ENCODE peak calls at places on chromosomes 6 and 20, in seven cellular contexts. B is spleen, Z is neural progenitor cell, J is GM23338, Y is choroid plexus epithelial cell, V is HCT116, K is heart right ventricle. X is an unnamed sample.

GRCh38 chr6:116483616-116484015 is 22.4 kb downstream of the CALHM6 start:
- DNase-seq in Z (no peak), K (no peak), V (no peak), B (no peak), Y (no peak), J (no peak), X (no peak)

GRCh38 chr20:54526801-54527200 is 51.4 kb downstream of the DOK5 start:
- DNase-seq in V (no peak), K (no peak), B (no peak), Y (no peak), Z (no peak), J (no peak), X (no peak)

GRCh38 chr6:44381739-44382138 is 5.8 kb upstream of the CDC5L start:
- DNase-seq in J (no peak), Z (no peak), Y (peak), V (no peak), B (no peak), K (no peak), X (no peak)

GRCh38 chr6:49915035-49915434 is 48.7 kb upstream of the CRISP1 start:
- DNase-seq in Z (peak), K (no peak), V (no peak), Y (no peak), B (no peak), J (no peak), X (no peak)

GRCh38 chr6:85612690-85613474 is 19.2 kb upstream of the SNX14 start:
- DNase-seq in B (no peak), J (no peak), Z (no peak), Y (no peak), K (no peak), V (no peak), X (no peak)

GRCh38 chr6:105587349-105588115 is 184.7 kb upstream of the PREP start:
- DNase-seq in B (no peak), V (no peak), J (no peak), Y (no peak), Z (no peak), K (no peak), X (no peak)

GRCh38 chr20:22232923-22233322 is 351.4 kb downstream of the FOXA2 start:
- DNase-seq in Z (no peak), K (no peak), J (no peak), Y (no peak), V (no peak), B (no peak), X (no peak)

GRCh38 chr20:1456300-1456699 is 10.3 kb downstream of the NSFL1C start:
- DNase-seq in V (no peak), Y (peak), J (no peak), Z (no peak), B (no peak), K (no peak), X (peak)

GRCh38 chr6:9711313-9711712 is 703.6 kb downstream of the TFAP2A start:
- DNase-seq in Z (no peak), V (no peak), J (no peak), Y (peak), K (no peak), B (no peak), X (no peak)

GRCh38 chr6:11815231-11815630 is 36.6 kb upstream of the ADTRP start:
- DNase-seq in Z (no peak), B (no peak), J (no peak), Y (peak), K (no peak), V (no peak), X (peak)

GRCh38 chr6:35948725-35949124 is 27.8 kb upstream of the SRPK1 start:
- DNase-seq in Z (peak), B (no peak), K (no peak), Y (peak), V (peak), J (peak), X (peak)

GRCh38 chr20:53785320-53785719 is 191.7 kb upstream of the ZNF217 start:
- DNase-seq in V (no peak), J (no peak), Z (no peak), Y (no peak), K (no peak), B (no peak), X (no peak)

GRCh38 chr20:33232486-33233072 is 3.2 kb upstream of the BPIFA1 start:
- DNase-seq in J (no peak), B (no peak), K (no peak), V (no peak), Y (no peak), Z (no peak), X (no peak)

GRCh38 chr6:135814043-135814442 is 37.5 kb upstream of the PDE7B start:
- DNase-seq in Z (no peak), Y (no peak), B (no peak), K (no peak), J (no peak), V (no peak), X (no peak)

DNA sequence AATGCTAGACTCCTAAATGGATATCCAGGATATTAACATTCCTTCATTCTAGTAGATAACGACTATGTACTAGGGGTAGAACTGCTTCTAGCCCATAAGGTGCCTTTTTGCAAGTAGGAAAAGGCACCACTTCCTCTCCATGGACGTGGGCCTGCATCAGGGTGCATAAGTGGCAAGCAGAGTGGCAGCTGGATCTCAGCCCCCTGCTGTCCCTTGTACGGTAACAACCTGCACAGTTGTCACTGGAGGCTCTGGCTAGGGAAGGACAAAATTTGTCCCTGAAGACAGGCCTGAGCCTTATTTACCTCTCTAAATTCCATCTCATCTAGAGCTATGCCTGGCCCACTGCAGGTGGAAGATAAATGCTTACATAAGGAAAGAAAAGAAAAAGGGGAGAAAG is 42.5 kb upstream of the SAYSD1 start:
- DNase-seq in Y (no peak), V (no peak), J (no peak), B (no peak), Z (no peak), K (no peak), X (no peak)
- TF ChIP-seq CTCF in Y (no peak), V (no peak), J (no peak), B (no peak), Z (no peak), K (no peak), X (no peak)

DNA sequence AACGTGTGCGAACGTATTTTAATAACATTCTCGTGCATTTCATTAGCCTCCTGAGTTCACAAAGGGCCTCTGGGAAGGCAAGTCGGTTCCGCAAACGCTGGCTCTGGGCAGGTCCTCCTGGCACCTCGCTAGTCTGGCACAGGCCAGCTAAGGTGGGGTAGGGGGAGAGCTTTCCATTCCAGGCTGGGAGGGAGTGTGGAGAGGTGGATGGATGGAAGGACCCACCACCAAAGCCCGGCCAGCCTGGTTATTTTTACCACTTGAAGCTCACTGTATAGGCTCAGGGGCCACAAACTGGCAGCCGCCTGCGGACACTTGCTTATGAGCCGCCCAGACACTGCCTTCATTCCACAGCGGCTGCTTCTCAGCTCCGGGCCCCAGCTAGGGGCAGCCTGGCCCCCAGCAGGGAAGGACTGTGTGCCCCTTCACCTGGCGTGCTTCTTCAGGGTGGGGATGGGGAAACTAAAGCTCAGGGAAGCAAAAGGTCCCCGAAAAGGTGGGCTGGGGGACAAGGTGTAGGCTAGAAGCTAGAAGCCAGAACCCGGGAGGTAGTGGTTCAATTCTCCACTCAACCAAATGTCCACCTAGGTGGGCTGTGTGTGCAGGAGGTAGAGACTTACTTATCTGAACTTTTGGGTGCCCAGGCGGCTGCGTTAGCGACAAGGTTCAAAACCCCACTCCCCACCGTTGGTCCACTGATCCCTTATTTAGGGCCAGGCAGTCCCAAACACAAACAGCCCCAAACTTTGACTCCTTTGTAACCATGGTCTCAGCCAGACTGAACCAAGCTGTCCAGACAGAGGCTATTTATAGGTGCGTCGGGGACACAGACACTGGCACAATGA is 1.7 kb downstream of the PMEPA1 start:
- DNase-seq in B (no peak), V (no peak), K (no peak), Y (peak), Z (no peak), J (no peak), X (no peak)
- H3K4me3 ChIP-seq in B (peak), V (no peak), K (peak), Y (peak), Z (no peak), J (peak), X (peak)

GRCh38 chr6:28393912-28394662 is 5.5 kb downstream of the ZSCAN12 start:
- DNase-seq in J (peak), Y (peak), B (no peak), K (no peak), V (no peak), Z (peak), X (peak)
- TF ChIP-seq CTCF in J (peak), Y (peak), B (no peak), K (no peak), V (peak), Z (peak), X (peak)

GRCh38 chr20:62433655-62434054 is 6.3 kb upstream of the RBBP8NL start:
- DNase-seq in Z (no peak), J (no peak), B (no peak), V (no peak), K (no peak), Y (no peak), X (no peak)
- H3K4me3 ChIP-seq in Z (no peak), J (no peak), B (no peak), V (no peak), K (no peak), Y (no peak), X (no peak)

DNA sequence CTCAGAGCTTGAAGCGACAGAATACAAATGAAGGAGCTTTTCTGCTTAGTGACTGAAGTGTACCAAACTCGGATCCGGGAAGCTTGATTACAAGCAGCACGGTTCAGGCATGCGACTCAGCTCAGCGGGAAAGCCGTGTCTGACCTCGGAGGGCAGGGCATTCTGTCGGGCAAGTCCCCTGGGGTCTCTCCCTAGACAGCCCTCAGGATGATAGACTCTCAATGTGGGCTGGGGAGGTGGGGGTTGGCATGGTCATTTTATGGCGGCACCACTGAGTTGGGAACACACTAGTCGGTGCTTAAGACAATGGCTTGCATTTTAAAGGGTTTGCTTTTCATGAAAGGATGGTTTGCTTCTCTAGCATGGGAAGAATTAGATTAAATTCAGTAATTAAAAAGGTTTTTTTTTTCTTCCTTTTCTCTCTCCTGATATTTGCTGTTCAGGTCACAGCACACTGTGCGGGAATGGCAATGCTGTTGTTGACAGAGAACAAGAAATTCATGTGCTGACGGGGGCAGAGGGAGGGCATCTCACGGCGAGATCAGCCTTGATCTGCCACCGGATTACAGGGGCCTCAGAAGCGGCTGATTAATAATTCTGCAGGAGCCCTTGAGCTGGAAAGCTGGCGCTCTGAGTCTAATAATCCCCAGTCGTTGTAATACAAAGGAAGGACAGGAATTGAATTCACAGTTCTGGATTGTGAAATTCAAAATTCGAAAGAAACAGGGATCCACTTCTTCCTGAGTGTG is 80.7 kb upstream of the TRAF3IP2 start:
- DNase-seq in Z (peak), K (peak), J (peak), Y (peak), B (no peak), V (no peak), X (peak)
- TF ChIP-seq CTCF in Z (no peak), K (no peak), J (no peak), Y (no peak), B (no peak), V (no peak), X (no peak)

DNA sequence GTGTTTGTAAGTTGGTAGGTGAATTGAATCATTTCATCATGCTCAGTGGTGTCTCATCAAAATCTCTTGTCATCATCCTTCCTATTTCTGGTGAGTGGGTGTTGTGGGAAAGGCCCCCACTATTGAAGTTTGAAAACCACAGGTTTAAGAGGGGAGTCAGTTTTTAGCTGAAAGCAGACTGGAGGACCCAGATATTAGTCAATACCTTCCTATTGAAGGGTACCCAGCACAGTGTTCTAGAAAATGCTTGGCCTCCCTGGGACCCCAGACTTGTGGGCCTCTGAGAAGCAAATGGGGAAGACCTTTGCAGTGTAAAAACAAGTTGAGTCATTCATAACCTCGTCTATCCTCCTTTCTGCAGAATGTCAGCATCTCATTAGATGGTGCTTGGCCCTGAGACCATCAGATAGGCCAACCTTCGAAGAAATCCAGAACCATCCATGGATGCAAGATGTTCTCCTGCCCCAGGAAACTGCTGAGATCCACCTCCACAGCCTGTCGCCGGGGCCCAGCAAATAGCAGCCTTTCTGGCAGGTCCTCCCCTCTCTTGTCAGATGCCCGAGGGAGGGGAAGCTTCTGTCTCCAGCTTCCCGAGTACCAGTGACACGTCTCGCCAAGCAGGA is 3.7 kb downstream of the PIM1 start:
- DNase-seq in Z (no peak), K (no peak), V (no peak), J (no peak), Y (no peak), B (peak), X (no peak)
- H3K4me3 ChIP-seq in Z (no peak), K (no peak), V (no peak), J (peak), Y (no peak), B (peak), X (no peak)

DNA sequence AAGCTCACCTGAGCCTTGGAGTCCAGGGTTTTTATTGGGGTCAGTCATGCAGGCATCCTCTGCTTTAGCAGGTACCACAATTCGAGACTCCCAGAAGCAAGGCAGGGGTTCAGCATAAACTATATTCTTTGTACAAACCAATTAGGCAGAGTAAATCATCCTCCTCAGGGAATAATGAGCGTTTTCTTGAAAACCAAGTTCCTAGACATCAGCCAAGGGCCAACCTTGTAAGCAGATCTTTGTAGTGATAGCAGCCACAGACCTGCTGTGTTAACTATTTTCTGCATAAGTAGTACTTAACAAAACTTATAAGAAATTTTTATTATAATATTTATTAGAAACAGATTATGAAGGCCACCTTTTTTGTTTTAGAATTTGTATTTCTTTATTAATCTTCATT is 74.7 kb downstream of the STXBP5 start:
- DNase-seq in Z (no peak), B (no peak), V (no peak), Y (peak), J (no peak), K (no peak), X (no peak)
- TF ChIP-seq CTCF in Z (no peak), B (no peak), V (no peak), Y (no peak), J (no peak), K (no peak), X (no peak)

DNA sequence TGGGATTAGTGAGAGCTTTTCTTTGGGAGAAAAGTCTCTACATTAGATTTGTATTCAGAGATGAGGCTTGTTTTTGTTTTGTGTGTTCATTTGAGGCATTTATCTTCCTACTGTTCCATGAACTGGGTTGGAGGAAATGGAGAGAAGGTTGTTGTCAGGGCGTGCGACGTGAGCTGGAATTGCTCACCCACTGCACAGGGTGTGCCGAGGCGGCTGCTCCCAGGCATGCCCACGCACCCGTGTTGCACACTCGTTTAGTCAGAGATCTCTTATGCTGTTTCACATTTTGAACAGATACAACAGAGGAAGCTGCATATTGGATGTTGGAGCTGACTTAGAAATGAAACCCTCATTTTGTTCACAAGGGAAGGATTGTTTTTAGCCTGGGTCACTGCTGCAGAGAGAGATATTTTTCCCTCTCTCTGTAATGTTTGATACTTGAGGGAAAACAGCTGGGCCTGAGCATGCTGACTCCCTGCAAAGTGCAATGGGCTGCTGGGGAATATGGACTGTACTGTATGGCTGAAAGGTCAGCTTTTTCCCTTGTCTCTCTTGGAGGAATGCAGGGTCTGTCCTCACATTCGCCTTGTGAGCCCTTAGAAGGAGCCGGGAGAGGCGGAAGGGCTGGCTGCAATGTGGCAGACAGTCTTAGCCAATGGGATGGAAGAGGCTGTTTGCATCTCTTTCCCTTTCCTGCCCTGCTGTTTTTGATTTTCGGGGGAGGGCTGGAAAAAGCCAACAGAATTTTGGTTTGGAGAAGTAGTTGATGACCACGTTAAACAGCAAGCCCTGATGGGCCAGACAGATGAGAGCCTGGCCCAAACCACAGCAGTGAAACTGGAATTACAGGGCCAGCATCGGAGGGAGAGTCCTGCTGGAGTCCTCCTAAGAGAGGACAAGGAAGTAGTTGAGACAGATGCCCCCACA is 170.8 kb downstream of the SASH1 start:
- DNase-seq in K (peak), Z (no peak), B (no peak), Y (peak), V (no peak), J (peak), X (no peak)
- H3K4me3 ChIP-seq in K (peak), Z (no peak), B (no peak), Y (no peak), V (no peak), J (no peak), X (no peak)

GRCh38 chr6:138205437-138206094 is 12.7 kb downstream of the PBOV1 start:
- DNase-seq in V (no peak), Y (no peak), J (no peak), K (no peak), Z (no peak), B (no peak), X (no peak)

GRCh38 chr6:138206862-138207261 is 11.4 kb downstream of the PBOV1 start:
- DNase-seq in B (no peak), Y (no peak), J (no peak), V (no peak), K (no peak), Z (no peak), X (no peak)

GRCh38 chr6:138215071-138215470 is 3.2 kb downstream of the PBOV1 start:
- DNase-seq in J (no peak), V (no peak), B (no peak), Y (no peak), K (no peak), Z (no peak), X (no peak)

GRCh38 chr6:138211601-138212000 is 6.7 kb downstream of the PBOV1 start:
- DNase-seq in J (no peak), K (no peak), B (no peak), Y (no peak), V (no peak), Z (no peak), X (no peak)

DNA sequence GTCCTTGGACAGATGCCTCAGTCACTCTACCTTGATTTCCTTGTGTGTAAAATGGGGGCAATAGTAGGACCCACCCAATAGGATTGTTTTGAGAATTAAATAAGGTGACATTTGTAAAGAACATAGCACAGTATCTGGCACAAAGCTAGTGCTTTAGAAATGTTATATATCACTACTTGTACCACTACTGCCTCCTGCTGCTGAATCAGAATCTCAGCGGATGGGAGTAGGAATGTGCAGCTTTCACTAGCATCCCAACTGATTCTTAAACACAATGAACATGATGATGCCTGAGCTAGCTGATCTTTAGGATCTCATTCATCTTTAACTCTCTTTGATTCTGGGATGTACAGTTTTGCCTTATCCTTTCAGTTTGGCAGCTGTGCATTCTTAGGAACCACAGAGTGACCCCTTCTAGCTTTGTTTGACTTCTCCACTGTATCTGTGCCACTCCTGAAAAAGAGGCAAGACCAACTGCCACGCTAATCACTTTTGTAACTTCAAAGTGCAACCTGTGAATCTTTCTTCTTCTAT is 7.2 kb downstream of the PBOV1 start:
- DNase-seq in Z (peak), B (no peak), V (no peak), K (no peak), Y (peak), J (peak), X (no peak)
- TF ChIP-seq CTCF in Z (peak), B (no peak), V (peak), K (no peak), Y (peak), J (peak), X (no peak)

X was measured in astrocyte of the spinal cord.